ENCODE peak calls at places on chromosomes 2 and 18, in six cellular contexts. W is MG63; E is choroid plexus epithelial cell; X is NCI-H2171; V is HS-27A; P is stimulated activated CD8-positive, alpha-beta memory T cell treated with anti-CD3 and anti-CD28 coated beads, Interleukin-7, amount 100 ng/mL, for 48 hours. T is an unnamed sample.

GRCh38 chr2:125004091-125004800 is 979.2 kb downstream of the CNTNAP5 start:
- DNase-seq in V (no peak), X (no peak), E (no peak), W (peak), P (no peak), T (no peak)

GRCh38 chr18:32770181-32770650 is 2.6 kb downstream of the KLHL14 start:
- DNase-seq in W (no peak), P (no peak), E (no peak), X (no peak), V (no peak), T (no peak)

GRCh38 chr2:9805435-9806297 is 37.6 kb upstream of the TAF1B start:
- DNase-seq in P (no peak), X (peak), V (no peak), W (no peak), E (peak), T (no peak)

GRCh38 chr2:202157211-202157985 is 81.0 kb downstream of the SUMO1 start:
- DNase-seq in V (no peak), E (no peak), W (no peak), P (no peak), X (no peak), T (no peak)

GRCh38 chr2:43568226-43568625 is 27.6 kb downstream of the THADA start:
- DNase-seq in X (no peak), E (no peak), W (no peak), V (no peak), P (no peak), T (no peak)

GRCh38 chr2:47907097-47907781 is 941 bp upstream of the FBXO11 start:
- DNase-seq in E (no peak), V (no peak), X (no peak), P (no peak), W (no peak), T (no peak)

GRCh38 chr2:41420872-41421271 is 626.9 kb upstream of the PKDCC start:
- DNase-seq in X (no peak), V (no peak), P (no peak), E (no peak), W (no peak), T (no peak)

GRCh38 chr2:235749121-235749780 is 255.4 kb downstream of the AGAP1 start:
- DNase-seq in V (no peak), E (peak), X (no peak), W (no peak), P (no peak), T (no peak)

GRCh38 chr2:239601201-239601851 is 200.5 kb upstream of the HDAC4 start:
- DNase-seq in W (no peak), V (no peak), P (no peak), X (no peak), E (no peak), T (no peak)

GRCh38 chr2:47917562-47917961 is 11.3 kb upstream of the FBXO11 start:
- DNase-seq in V (no peak), X (no peak), P (no peak), W (no peak), E (no peak), T (no peak)

GRCh38 chr2:164558450-164558849 is 62.8 kb downstream of the GRB14 start:
- DNase-seq in P (no peak), V (no peak), E (no peak), X (no peak), W (no peak), T (no peak)

GRCh38 chr18:40867452-40867851 is 1087.6 kb upstream of the PIK3C3 start:
- DNase-seq in X (peak), W (no peak), V (no peak), P (no peak), E (peak), T (no peak)

GRCh38 chr2:182695796-182696195 is 20.3 kb upstream of the DNAJC10 start:
- DNase-seq in X (no peak), V (no peak), P (no peak), E (no peak), W (no peak), T (no peak)

GRCh38 chr2:219803294-219803693 is 175.9 kb downstream of the SLC4A3 start:
- DNase-seq in V (peak), W (no peak), X (no peak), E (peak), P (no peak), T (no peak)

GRCh38 chr2:139916822-139917221 is 1136.6 kb upstream of the NXPH2 start:
- DNase-seq in W (no peak), V (no peak), P (no peak), X (no peak), E (no peak), T (no peak)

GRCh38 chr2:2222931-2223330 is 108.1 kb downstream of the MYT1L start:
- DNase-seq in X (no peak), W (no peak), V (no peak), E (peak), P (no peak), T (no peak)

GRCh38 chr2:43192039-43192438 is 34.4 kb downstream of the ZFP36L2 start:
- DNase-seq in X (no peak), W (no peak), V (no peak), E (no peak), P (no peak), T (no peak)

GRCh38 chr2:109719871-109720270 is 74.2 kb upstream of the RGPD5 start:
- DNase-seq in P (no peak), E (no peak), W (no peak), V (no peak), X (no peak), T (no peak)

GRCh38 chr18:76553715-76554603 is 58.9 kb upstream of the ZNF516 start:
- DNase-seq in W (no peak), V (no peak), X (no peak), E (peak), P (no peak), T (no peak)

GRCh38 chr18:44823782-44824181 is 143.1 kb downstream of the SETBP1 start:
- DNase-seq in W (peak), E (peak), X (no peak), V (no peak), P (peak), T (no peak)

GRCh38 chr18:2963048-2963447 is 49.9 kb downstream of the LPIN2 start:
- DNase-seq in P (no peak), X (no peak), E (no peak), W (no peak), V (no peak), T (no peak)

GRCh38 chr2:188369365-188369764 is 77.7 kb downstream of the GULP1 start:
- DNase-seq in V (peak), E (peak), W (peak), X (no peak), P (no peak), T (peak)

GRCh38 chr2:99140860-99141109 is 722 bp upstream of the C2orf15 start:
- DNase-seq in W (no peak), X (no peak), P (no peak), E (no peak), V (peak), T (no peak)

GRCh38 chr2:43152711-43153627 is 73.4 kb downstream of the ZFP36L2 start:
- DNase-seq in W (no peak), E (no peak), P (no peak), X (peak), V (no peak), T (no peak)